ENCODE peak calls at places on chromosome 1, in five cellular contexts. J, I, F, H and K are unnamed samples.
A peak's percentile ranks its signal among the peaks of the same experiment; 100 is the strongest.

GRCh38 chr1:119467857-119468666 is 38.9 kb upstream of the HSD3B1 start:
- DNase-seq in J (no peak), I (no peak), F (no peak), H (no peak), K (no peak)

GRCh38 chr1:9057851-9058250 is 11.6 kb downstream of the SLC2A5 start:
- DNase-seq in J (no peak), I (no peak), F (no peak), H (no peak), K (no peak)

GRCh38 chr1:31712625-31713024 is 8.8 kb upstream of the COL16A1 start:
- DNase-seq in J (peak; percentile 83), I (no peak), F (peak; percentile 63), H (no peak), K (peak; percentile 88)

GRCh38 chr1:225770586-225771248 is 6.9 kb upstream of the SRP9 start:
- DNase-seq in J (no peak), I (no peak), F (peak; percentile 35), H (no peak), K (no peak)

GRCh38 chr1:33741749-33742148 is 122.1 kb upstream of the HMGB4 start:
- DNase-seq in J (no peak), I (no peak), F (no peak), H (no peak), K (no peak)

GRCh38 chr1:157992813-157993178 is 649 bp upstream of the KIRREL1 start:
- DNase-seq in J (no peak), I (no peak), F (peak; percentile 46), H (peak; percentile 55), K (no peak)

GRCh38 chr1:93844262-93845045 is 34.6 kb downstream of the DNTTIP2 start:
- DNase-seq in J (peak; percentile 78), I (peak; percentile 70), F (peak; percentile 86), H (peak; percentile 82), K (no peak)

GRCh38 chr1:233065655-233066054 is 115.2 kb downstream of the NTPCR start:
- DNase-seq in J (no peak), I (no peak), F (no peak), H (no peak), K (no peak)

GRCh38 chr1:104921552-104921951 is 1171.9 kb downstream of the AMY1C start:
- DNase-seq in J (no peak), I (no peak), F (no peak), H (no peak), K (no peak)

GRCh38 chr1:110035236-110035752 is 870 bp downstream of the STRIP1 start:
- DNase-seq in J (peak; percentile 60), I (no peak), F (no peak), H (peak; percentile 71), K (no peak)

GRCh38 chr1:236394905-236395779 is 1.1 kb downstream of the EDARADD start:
- DNase-seq in J (peak; percentile 45), I (no peak), F (no peak), H (peak; percentile 81), K (no peak)

GRCh38 chr1:1032428-1032827 is 12.5 kb downstream of the AGRN start:
- DNase-seq in J (no peak), I (no peak), F (no peak), H (no peak), K (no peak)

GRCh38 chr1:196180847-196181593 is 427.2 kb downstream of the KCNT2 start:
- DNase-seq in J (peak; percentile 55), I (no peak), F (peak; percentile 98), H (peak; percentile 38), K (no peak)